ENCODE peak calls at places on chromosomes 16 and 17, in eight cellular contexts. O, F, T, U, H, M, Z and I are unnamed samples.

GRCh38 chr17:38567350-38567749 is 38.4 kb downstream of the SRCIN1 start:
- DNase-seq in M (no peak), T (no peak), Z (no peak), F (no peak), H (no peak), U (no peak), O (no peak), I (no peak)

GRCh38 chr17:78868391-78868790 is 27.8 kb upstream of the USP36 start:
- DNase-seq in F (peak; percentile 56), T (peak; percentile 89), O (no peak), H (no peak), U (no peak), Z (no peak), M (no peak), I (peak; percentile 18)

GRCh38 chr16:81480856-81481821 is 36.5 kb downstream of the CMIP start:
- DNase-seq in Z (peak; percentile 59), O (peak; percentile 52), T (peak; percentile 38), H (no peak), F (no peak), M (no peak), U (no peak), I (peak; percentile 52)

GRCh38 chr17:6823011-6823442 is 8.5 kb downstream of the TEKT1 start:
- DNase-seq in F (no peak), H (no peak), M (no peak), T (peak; percentile 81), Z (no peak), O (no peak), U (no peak), I (peak; percentile 75)

GRCh38 chr17:30380106-30380420 is 1.3 kb downstream of the CPD start:
- DNase-seq in T (no peak), H (no peak), F (no peak), O (no peak), U (no peak), Z (peak; percentile 32), M (no peak), I (peak; percentile 56)

GRCh38 chr16:5615868-5616642 is 518.5 kb upstream of the EEF2KMT start:
- DNase-seq in Z (peak; percentile 54), O (no peak), T (no peak), F (no peak), M (peak; percentile 67), H (peak; percentile 40), U (no peak), I (no peak)

GRCh38 chr16:27305342-27305741 is 8.4 kb upstream of the IL4R start:
- DNase-seq in M (no peak), T (no peak), H (no peak), U (no peak), O (no peak), Z (no peak), F (no peak), I (no peak)

GRCh38 chr17:46772013-46772878 is 46.2 kb downstream of the WNT3 start:
- DNase-seq in U (no peak), M (peak; percentile 65), O (no peak), Z (peak; percentile 25), T (peak; percentile 21), H (peak; percentile 81), F (no peak), I (peak; percentile 60)

GRCh38 chr17:75940727-75941441 is at the start of gene FBF1:
- DNase-seq in Z (peak; percentile 93), O (peak; percentile 93), F (peak; percentile 79), U (peak; percentile 89), M (peak; percentile 97), H (peak; percentile 97), T (peak; percentile 96), I (peak; percentile 96)

GRCh38 chr17:9274119-9274445 is 252.8 kb downstream of the NTN1 start:
- DNase-seq in U (no peak), M (no peak), F (no peak), Z (peak; percentile 77), O (no peak), H (no peak), T (no peak), I (no peak)

GRCh38 chr17:19409509-19409908 is 1.5 kb upstream of the RNF112 start:
- DNase-seq in F (peak; percentile 74), U (no peak), T (peak; percentile 76), Z (no peak), M (no peak), O (no peak), H (no peak), I (peak; percentile 86)

GRCh38 chr16:55000595-55000994 is 69.9 kb downstream of the IRX5 start:
- DNase-seq in F (no peak), U (no peak), M (no peak), T (peak; percentile 20), O (no peak), Z (no peak), H (no peak), I (peak; percentile 58)

GRCh38 chr16:4511441-4512082 is 27.0 kb downstream of the CDIP1 start:
- DNase-seq in O (no peak), H (peak; percentile 89), M (peak; percentile 73), T (no peak), F (no peak), Z (peak; percentile 43), U (no peak), I (peak; percentile 32)

GRCh38 chr17:73895157-73895556 is 250.9 kb upstream of the SDK2 start:
- DNase-seq in H (no peak), M (no peak), Z (no peak), O (no peak), F (no peak), T (no peak), U (no peak), I (no peak)

GRCh38 chr16:2769675-2770056 is 7.4 kb downstream of the ELOB start:
- DNase-seq in O (peak; percentile 53), Z (no peak), H (no peak), U (no peak), F (no peak), T (no peak), M (peak; percentile 34), I (peak; percentile 95)

GRCh38 chr16:89200124-89200849 is at the start of gene SLC22A31:
- DNase-seq in T (no peak), O (no peak), U (no peak), Z (no peak), F (no peak), H (peak; percentile 42), M (no peak), I (no peak)

GRCh38 chr17:44906010-44906646 is 6.9 kb upstream of the EFTUD2 start:
- DNase-seq in M (no peak), H (no peak), F (peak; percentile 73), O (no peak), U (peak; percentile 8), T (peak; percentile 91), Z (no peak), I (peak; percentile 96)

GRCh38 chr16:3650631-3651265 is 3.7 kb upstream of the DNASE1 start:
- DNase-seq in O (peak; percentile 1), F (no peak), H (peak; percentile 8), M (no peak), T (no peak), Z (no peak), U (no peak), I (no peak)

GRCh38 chr17:63696381-63696961 is 3.5 kb downstream of the LIMD2 start:
- DNase-seq in T (peak; percentile 21), U (no peak), O (no peak), H (peak; percentile 56), M (no peak), F (no peak), Z (peak; percentile 64), I (peak; percentile 31)

GRCh38 chr17:69358688-69359596 is 32.0 kb upstream of the ABCA5 start:
- DNase-seq in H (peak; percentile 55), T (no peak), O (no peak), F (no peak), Z (peak; percentile 47), M (peak; percentile 28), U (no peak), I (peak; percentile 22)

GRCh38 chr16:14553447-14553846 is 76.6 kb downstream of the PARN start:
- DNase-seq in M (no peak), Z (no peak), F (no peak), T (no peak), H (no peak), U (no peak), O (no peak), I (no peak)

GRCh38 chr16:72997141-72997542 is 50.8 kb downstream of the ZFHX3 start:
- DNase-seq in O (peak; percentile 76), F (no peak), H (no peak), U (peak; percentile 26), Z (no peak), T (peak; percentile 58), M (peak; percentile 67), I (peak; percentile 88)

GRCh38 chr16:72992142-72992601 is 55.8 kb downstream of the ZFHX3 start:
- DNase-seq in M (no peak), U (no peak), H (peak; percentile 40), F (no peak), T (no peak), O (no peak), Z (no peak), I (no peak)

GRCh38 chr16:72991645-72992044 is 56.3 kb downstream of the ZFHX3 start:
- DNase-seq in F (no peak), U (no peak), Z (no peak), M (no peak), O (no peak), H (no peak), T (no peak), I (no peak)

GRCh38 chr16:72996291-72997062 is 51.5 kb downstream of the ZFHX3 start:
- DNase-seq in U (no peak), O (no peak), H (no peak), Z (no peak), T (no peak), F (no peak), M (peak; percentile 47), I (no peak)

GRCh38 chr16:72995151-72995881 is 52.6 kb downstream of the ZFHX3 start:
- DNase-seq in Z (peak; percentile 24), F (no peak), H (peak; percentile 73), U (no peak), T (no peak), M (peak; percentile 18), O (no peak), I (no peak)
- TF ChIP-seq CTCF in Z (no peak), F (peak; percentile 50), H (peak; percentile 87), U (no peak), T (peak; percentile 37), M (peak; percentile 64), O (peak; percentile 32), I (peak; percentile 26)

DNA sequence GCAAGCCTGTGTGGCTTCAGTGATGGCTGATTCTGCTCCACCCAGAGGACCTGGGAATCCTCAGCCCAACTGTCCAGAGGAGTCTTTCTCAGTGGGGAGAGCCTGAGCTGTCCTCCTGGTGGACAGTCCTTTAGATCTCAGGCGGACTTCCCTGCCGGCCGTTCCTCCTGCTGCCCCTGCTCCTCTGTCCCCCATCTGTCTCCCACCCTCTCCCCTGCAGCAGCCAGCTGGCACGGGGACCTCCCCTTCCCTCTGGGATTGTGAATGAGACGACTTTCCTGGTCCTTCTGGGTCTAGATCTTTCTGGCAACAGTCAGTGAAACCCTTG is 279.7 kb downstream of the SEC14L1 start:
- DNase-seq in O (no peak), Z (no peak), F (no peak), T (no peak), U (no peak), M (no peak), H (no peak), I (no peak)
- TF ChIP-seq CTCF in O (no peak), Z (no peak), F (peak; percentile 25), T (peak; percentile 2), U (no peak), M (no peak), H (no peak), I (no peak)

GRCh38 chr16:72787519-72788268 is 260.2 kb downstream of the ZFHX3 start:
- DNase-seq in M (peak; percentile 37), F (peak; percentile 56), Z (peak; percentile 84), O (peak; percentile 68), T (peak; percentile 88), U (peak; percentile 80), H (peak; percentile 56), I (no peak)
- TF ChIP-seq CTCF in M (no peak), F (no peak), Z (no peak), O (no peak), T (no peak), U (no peak), H (no peak), I (no peak)

GRCh38 chr16:57594531-57595031 is 33.8 kb upstream of the ADGRG1 start:
- DNase-seq in H (no peak), M (no peak), Z (no peak), O (no peak), U (no peak), F (no peak), T (no peak), I (no peak)
- TF ChIP-seq CTCF in H (no peak), M (no peak), Z (no peak), O (no peak), U (no peak), F (no peak), T (no peak), I (no peak)